ENCODE peak calls at places on chromosomes 13 and 19, in six cellular contexts. Q is SK-N-SH, K is HCT116, E is neural progenitor cell, V is MM.1S, Z is GM23248. L is an unnamed sample.
A peak's percentile ranks its signal among the peaks of the same experiment; 100 is the strongest.

GRCh38 chr13:50244355-50244912 is 229.2 kb downstream of the KCNRG start:
- DNase-seq in K (no peak), E (no peak), V (no peak), Z (no peak), Q (no peak), L (no peak)

GRCh38 chr13:98484289-98485219 is 92.4 kb downstream of the STK24 start:
- DNase-seq in E (peak; percentile 85), Q (no peak), K (peak; percentile 97), V (no peak), Z (peak; percentile 99), L (peak; percentile 97)

GRCh38 chr13:49625392-49626137 is 2.7 kb upstream of the ARL11 start:
- DNase-seq in V (no peak), K (no peak), Z (no peak), E (no peak), Q (no peak), L (no peak)

GRCh38 chr19:44648536-44649370 is 5.0 kb downstream of the PVR start:
- DNase-seq in V (no peak), K (no peak), E (no peak), Z (peak; percentile 71), Q (no peak), L (peak; percentile 59)

GRCh38 chr13:98581971-98582702 is 5.2 kb upstream of the STK24 start:
- DNase-seq in Q (no peak), Z (peak; percentile 86), V (no peak), E (no peak), K (no peak), L (peak; percentile 14)

GRCh38 chr19:17871878-17872250 is at the start of gene SLC5A5:
- DNase-seq in V (no peak), Z (no peak), E (peak; percentile 45), K (no peak), Q (peak; percentile 64), L (peak; percentile 16)

GRCh38 chr13:58434943-58435342 is 803.4 kb downstream of the PCDH17 start:
- DNase-seq in Q (no peak), K (no peak), E (peak; percentile 4), V (no peak), Z (no peak), L (no peak)

GRCh38 chr19:18091217-18091608 is 4.5 kb upstream of the IL12RB1 start:
- DNase-seq in E (no peak), K (no peak), Z (no peak), Q (no peak), V (no peak), L (no peak)

GRCh38 chr13:93794197-93794885 is 567.7 kb downstream of the GPC6 start:
- DNase-seq in Z (peak; percentile 8), V (peak; percentile 69), Q (no peak), E (no peak), K (no peak), L (no peak)

GRCh38 chr19:17703823-17704463 is 15.3 kb upstream of the MAP1S start:
- DNase-seq in E (peak; percentile 77), K (peak; percentile 64), V (peak; percentile 19), Q (peak; percentile 80), Z (peak; percentile 63), L (peak; percentile 52)

GRCh38 chr13:59673301-59673700 is 490.4 kb downstream of the DIAPH3 start:
- DNase-seq in K (no peak), E (peak; percentile 18), V (no peak), Q (no peak), Z (no peak), L (no peak)

GRCh38 chr19:17419491-17420266 is at the start of gene MVB12A:
- DNase-seq in Z (peak; percentile 99), K (peak; percentile 98), E (peak; percentile 99), V (peak; percentile 99), Q (peak; percentile 97), L (peak; percentile 99)

GRCh38 chr13:95164830-95165229 is 136.4 kb downstream of the ABCC4 start:
- DNase-seq in V (no peak), Z (no peak), Q (no peak), K (no peak), E (no peak), L (no peak)

GRCh38 chr19:508204-509150 is 1.2 kb downstream of the TPGS1 start:
- DNase-seq in Q (no peak), Z (no peak), K (no peak), E (no peak), V (no peak), L (no peak)

GRCh38 chr19:37809366-37809765 is 30.0 kb upstream of the ZNF573 start:
- DNase-seq in Z (no peak), K (no peak), E (no peak), V (no peak), Q (no peak), L (no peak)

GRCh38 chr19:10586396-10586795 is 716 bp downstream of the AP1M2 start:
- DNase-seq in K (no peak), Z (no peak), V (no peak), Q (no peak), E (no peak), L (no peak)
- H3K9ac ChIP-seq in K (peak overlapping the region; percentile 78), Z (no peak overlapping the region), V (no peak overlapping the region), Q (no peak overlapping the region), E (no peak overlapping the region), L (peak overlapping the region; percentile 72)

GRCh38 chr19:6064016-6064702 is 46.1 kb downstream of the RFX2 start:
- DNase-seq in E (no peak), K (no peak), Q (no peak), V (no peak), Z (no peak), L (peak; percentile 96)
- H3K27ac ChIP-seq in E (no peak overlapping the region), K (no peak overlapping the region), Q (no peak overlapping the region), V (no peak overlapping the region), Z (no peak overlapping the region), L (peak overlapping the region; percentile 4)

GRCh38 chr19:28710278-28710677 is 502.7 kb downstream of the UQCRFS1 start:
- DNase-seq in Z (peak; percentile 71), V (peak; percentile 79), K (peak; percentile 34), E (peak; percentile 73), Q (peak; percentile 24), L (peak; percentile 65)
- TF ChIP-seq EZH2phosphoT487 in Z (no peak), V (no peak), K (no peak), E (no peak), Q (no peak), L (no peak)

DNA sequence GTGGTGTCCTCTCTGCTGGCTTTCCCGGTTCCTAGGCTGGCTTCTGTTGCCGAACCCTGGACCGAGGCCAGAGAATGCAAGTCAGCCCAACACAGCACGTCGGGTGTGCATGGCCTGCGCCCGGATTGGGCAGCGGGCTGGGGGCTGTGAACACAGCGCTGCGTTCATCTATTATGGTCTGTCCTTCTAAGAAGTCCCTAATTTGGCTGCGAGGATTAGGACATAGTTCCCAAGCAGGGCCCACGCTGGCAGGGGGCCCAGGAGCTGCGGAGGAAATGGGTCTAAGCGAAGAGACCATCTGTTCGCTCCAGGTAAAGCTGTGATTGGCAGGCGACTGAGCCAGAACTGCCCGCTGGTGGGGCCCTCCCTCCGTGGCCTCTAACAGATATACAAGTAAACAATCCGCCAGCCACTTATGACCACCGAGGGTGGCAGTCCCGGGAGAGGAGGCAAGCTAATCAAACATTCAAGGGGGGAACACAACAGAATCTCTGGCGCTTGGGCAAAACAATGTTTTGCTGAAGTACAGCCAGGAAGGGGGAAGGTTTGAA is 6.0 kb downstream of the SYCE2 start:
- DNase-seq in E (peak; percentile 84), Z (peak; percentile 76), V (no peak), Q (peak; percentile 77), K (no peak), L (peak; percentile 44)
- H3K9ac ChIP-seq in E (no peak overlapping the region), Z (no peak overlapping the region), V (no peak overlapping the region), Q (no peak overlapping the region), K (no peak overlapping the region), L (no peak overlapping the region)

GRCh38 chr19:6402834-6403608 is 10.1 kb upstream of the GTF2F1 start:
- DNase-seq in Q (no peak), E (peak; percentile 23), V (no peak), K (no peak), Z (peak; percentile 69), L (no peak)
- H3K27ac ChIP-seq in Q (no peak overlapping the region), E (no peak overlapping the region), V (no peak overlapping the region), K (no peak overlapping the region), Z (no peak overlapping the region), L (no peak overlapping the region)

GRCh38 chr19:3330047-3330446 is 36.3 kb upstream of the NFIC start:
- DNase-seq in E (no peak), Z (no peak), V (no peak), Q (no peak), K (no peak), L (no peak)

GRCh38 chr19:3333662-3334061 is 32.7 kb upstream of the NFIC start:
- DNase-seq in Q (no peak), V (no peak), K (no peak), E (no peak), Z (no peak), L (no peak)

GRCh38 chr19:3335431-3336350 is 30.7 kb upstream of the NFIC start:
- DNase-seq in K (no peak), Z (peak; percentile 74), Q (no peak), E (no peak), V (no peak), L (peak; percentile 20)

GRCh38 chr19:3336351-3336679 is 30.1 kb upstream of the NFIC start:
- DNase-seq in E (no peak), V (no peak), Z (no peak), K (no peak), Q (no peak), L (no peak)

DNA sequence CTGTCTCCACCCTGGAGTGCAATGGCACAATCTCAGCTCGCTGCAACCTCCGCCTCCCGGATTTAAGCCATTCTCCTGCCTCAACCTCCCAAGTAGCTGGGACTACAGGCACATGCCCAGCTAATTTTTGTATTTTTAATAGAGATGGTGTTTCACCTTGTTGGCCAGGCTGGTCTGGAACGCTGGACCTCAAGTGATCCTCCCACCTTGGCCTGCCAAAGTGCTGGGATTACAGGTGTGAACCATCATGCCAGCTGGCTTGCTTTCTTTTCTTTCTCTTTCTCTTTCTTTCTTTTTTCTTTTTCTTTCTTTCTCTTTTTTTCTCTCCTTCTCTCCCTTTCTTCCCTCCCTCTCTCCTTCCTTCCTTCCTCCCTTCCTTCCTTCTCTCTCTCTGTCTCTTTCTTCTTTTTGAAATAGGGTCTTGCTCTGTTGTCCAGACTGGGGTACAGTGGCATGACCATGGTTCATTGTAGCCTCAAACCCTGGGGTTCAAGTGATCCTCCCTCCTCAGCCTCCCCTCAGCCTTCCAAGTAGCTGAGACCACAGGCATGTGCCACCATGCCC is 33.3 kb upstream of the NFIC start:
- DNase-seq in E (no peak), Z (no peak), V (no peak), K (no peak), Q (no peak), L (no peak)
- TF ChIP-seq EZH2phosphoT487 in E (no peak), Z (no peak), V (no peak), K (no peak), Q (no peak), L (no peak)

GRCh38 chr13:79909664-79910063 is 428.7 kb downstream of the NDFIP2 start:
- DNase-seq in Z (no peak), K (no peak), V (no peak), Q (no peak), E (no peak), L (no peak)
- H3K9ac ChIP-seq in Z (no peak overlapping the region), K (no peak overlapping the region), V (no peak overlapping the region), Q (no peak overlapping the region), E (no peak overlapping the region), L (no peak overlapping the region)